ENCODE peak calls at places on chromosomes 2 and 18, in ten cellular contexts. One of them, this sample, is unnamed.

GRCh38 chr2:119478188-119479065 is 45.9 kb downstream of the SCTR start:
- DNase-seq in left colon: no peak
- DNase-seq in GOT3: no peak
- DNase-seq in adrenal gland: peak; percentile 13
- DNase-seq in sigmoid colon: no peak
- DNase-seq in T-helper 9 cell: no peak
- DNase-seq in D341Med: no peak
- DNase-seq in activated CD8-positive, alpha-beta memory T cell treated with anti-CD3 and anti-CD28 coated beads for 24 hours: peak; percentile 40
- DNase-seq in colonic mucosa: peak; percentile 15
- DNase-seq in fibroblast of pulmonary artery: no peak
- DNase-seq in this sample: peak; percentile 45

GRCh38 chr2:67510745-67511144 is 113.6 kb downstream of the ETAA1 start:
- DNase-seq in sigmoid colon: no peak
- DNase-seq in colonic mucosa: no peak
- DNase-seq in D341Med: no peak
- DNase-seq in activated CD8-positive, alpha-beta memory T cell treated with anti-CD3 and anti-CD28 coated beads for 24 hours: no peak
- DNase-seq in fibroblast of pulmonary artery: peak; percentile 87
- DNase-seq in left colon: no peak
- DNase-seq in T-helper 9 cell: no peak
- DNase-seq in adrenal gland: no peak
- DNase-seq in GOT3: no peak
- DNase-seq in this sample: no peak

GRCh38 chr18:63237911-63238710 is 81.5 kb downstream of the BCL2 start:
- DNase-seq in colonic mucosa: no peak
- DNase-seq in adrenal gland: no peak
- DNase-seq in GOT3: peak; percentile 7
- DNase-seq in left colon: no peak
- DNase-seq in T-helper 9 cell: no peak
- DNase-seq in sigmoid colon: no peak
- DNase-seq in fibroblast of pulmonary artery: peak; percentile 95
- DNase-seq in D341Med: no peak
- DNase-seq in activated CD8-positive, alpha-beta memory T cell treated with anti-CD3 and anti-CD28 coated beads for 24 hours: no peak
- DNase-seq in this sample: no peak

GRCh38 chr2:169393068-169393590 is 30.8 kb upstream of the LRP2 start:
- DNase-seq in activated CD8-positive, alpha-beta memory T cell treated with anti-CD3 and anti-CD28 coated beads for 24 hours: no peak
- DNase-seq in colonic mucosa: no peak
- DNase-seq in left colon: no peak
- DNase-seq in T-helper 9 cell: no peak
- DNase-seq in fibroblast of pulmonary artery: no peak
- DNase-seq in adrenal gland: no peak
- DNase-seq in D341Med: no peak
- DNase-seq in GOT3: no peak
- DNase-seq in sigmoid colon: no peak
- DNase-seq in this sample: no peak

GRCh38 chr2:157596992-157597681 is 31.5 kb downstream of the ACVR1C start:
- DNase-seq in left colon: no peak
- DNase-seq in activated CD8-positive, alpha-beta memory T cell treated with anti-CD3 and anti-CD28 coated beads for 24 hours: peak; percentile 81
- DNase-seq in colonic mucosa: no peak
- DNase-seq in fibroblast of pulmonary artery: peak; percentile 20
- DNase-seq in adrenal gland: peak; percentile 57
- DNase-seq in T-helper 9 cell: peak; percentile 28
- DNase-seq in GOT3: peak; percentile 2
- DNase-seq in D341Med: peak; percentile 78
- DNase-seq in sigmoid colon: peak; percentile 60
- DNase-seq in this sample: no peak

GRCh38 chr2:56680971-56681631 is 497.3 kb downstream of the CCDC85A start:
- DNase-seq in activated CD8-positive, alpha-beta memory T cell treated with anti-CD3 and anti-CD28 coated beads for 24 hours: no peak
- DNase-seq in T-helper 9 cell: no peak
- DNase-seq in D341Med: no peak
- DNase-seq in colonic mucosa: no peak
- DNase-seq in GOT3: no peak
- DNase-seq in left colon: no peak
- DNase-seq in adrenal gland: no peak
- DNase-seq in sigmoid colon: no peak
- DNase-seq in fibroblast of pulmonary artery: peak; percentile 61
- DNase-seq in this sample: no peak

GRCh38 chr18:7452331-7452730 is 114.8 kb upstream of the PTPRM start:
- DNase-seq in T-helper 9 cell: no peak
- DNase-seq in left colon: no peak
- DNase-seq in colonic mucosa: no peak
- DNase-seq in adrenal gland: peak; percentile 55
- DNase-seq in GOT3: no peak
- DNase-seq in fibroblast of pulmonary artery: peak; percentile 37
- DNase-seq in activated CD8-positive, alpha-beta memory T cell treated with anti-CD3 and anti-CD28 coated beads for 24 hours: no peak
- DNase-seq in sigmoid colon: no peak
- DNase-seq in D341Med: peak; percentile 81
- DNase-seq in this sample: no peak

GRCh38 chr2:11984556-11985158 is 238.2 kb downstream of the LPIN1 start:
- DNase-seq in colonic mucosa: no peak
- DNase-seq in GOT3: no peak
- DNase-seq in sigmoid colon: no peak
- DNase-seq in fibroblast of pulmonary artery: no peak
- DNase-seq in left colon: no peak
- DNase-seq in activated CD8-positive, alpha-beta memory T cell treated with anti-CD3 and anti-CD28 coated beads for 24 hours: no peak
- DNase-seq in adrenal gland: no peak
- DNase-seq in T-helper 9 cell: no peak
- DNase-seq in D341Med: no peak
- DNase-seq in this sample: no peak

GRCh38 chr2:25470792-25471191 is 129.1 kb upstream of the DNMT3A start:
- DNase-seq in left colon: no peak
- DNase-seq in T-helper 9 cell: no peak
- DNase-seq in D341Med: no peak
- DNase-seq in activated CD8-positive, alpha-beta memory T cell treated with anti-CD3 and anti-CD28 coated beads for 24 hours: no peak
- DNase-seq in fibroblast of pulmonary artery: no peak
- DNase-seq in GOT3: no peak
- DNase-seq in sigmoid colon: no peak
- DNase-seq in colonic mucosa: no peak
- DNase-seq in adrenal gland: no peak
- DNase-seq in this sample: no peak

GRCh38 chr2:7612969-7613368 is 695.8 kb downstream of the RNF144A start:
- DNase-seq in D341Med: no peak
- DNase-seq in GOT3: no peak
- DNase-seq in fibroblast of pulmonary artery: peak; percentile 27
- DNase-seq in T-helper 9 cell: no peak
- DNase-seq in adrenal gland: no peak
- DNase-seq in activated CD8-positive, alpha-beta memory T cell treated with anti-CD3 and anti-CD28 coated beads for 24 hours: no peak
- DNase-seq in left colon: no peak
- DNase-seq in colonic mucosa: no peak
- DNase-seq in sigmoid colon: no peak
- DNase-seq in this sample: no peak

GRCh38 chr2:234446404-234447076 is 50.3 kb downstream of the ARL4C start:
- DNase-seq in GOT3: no peak
- DNase-seq in sigmoid colon: peak; percentile 83
- DNase-seq in colonic mucosa: peak; percentile 49
- DNase-seq in left colon: peak; percentile 74
- DNase-seq in fibroblast of pulmonary artery: no peak
- DNase-seq in adrenal gland: peak; percentile 84
- DNase-seq in D341Med: no peak
- DNase-seq in activated CD8-positive, alpha-beta memory T cell treated with anti-CD3 and anti-CD28 coated beads for 24 hours: peak; percentile 87
- DNase-seq in T-helper 9 cell: peak; percentile 66
- DNase-seq in this sample: no peak

GRCh38 chr2:19881866-19882265 is 19.9 kb downstream of the TTC32 start:
- DNase-seq in fibroblast of pulmonary artery: no peak
- DNase-seq in adrenal gland: peak; percentile 14
- DNase-seq in sigmoid colon: peak; percentile 35
- DNase-seq in activated CD8-positive, alpha-beta memory T cell treated with anti-CD3 and anti-CD28 coated beads for 24 hours: peak; percentile 26
- DNase-seq in T-helper 9 cell: no peak
- DNase-seq in colonic mucosa: no peak
- DNase-seq in left colon: no peak
- DNase-seq in GOT3: no peak
- DNase-seq in D341Med: no peak
- DNase-seq in this sample: no peak

GRCh38 chr2:128714861-128715312 is 396.2 kb upstream of the HS6ST1 start:
- DNase-seq in activated CD8-positive, alpha-beta memory T cell treated with anti-CD3 and anti-CD28 coated beads for 24 hours: no peak
- DNase-seq in T-helper 9 cell: no peak
- DNase-seq in adrenal gland: peak; percentile 25
- DNase-seq in D341Med: no peak
- DNase-seq in GOT3: no peak
- DNase-seq in colonic mucosa: peak; percentile 12
- DNase-seq in sigmoid colon: no peak
- DNase-seq in left colon: no peak
- DNase-seq in fibroblast of pulmonary artery: no peak
- DNase-seq in this sample: no peak

GRCh38 chr18:25895518-25895917 is 194.9 kb downstream of the SS18 start:
- DNase-seq in colonic mucosa: no peak
- DNase-seq in D341Med: no peak
- DNase-seq in adrenal gland: no peak
- DNase-seq in sigmoid colon: no peak
- DNase-seq in activated CD8-positive, alpha-beta memory T cell treated with anti-CD3 and anti-CD28 coated beads for 24 hours: no peak
- DNase-seq in left colon: no peak
- DNase-seq in T-helper 9 cell: no peak
- DNase-seq in GOT3: no peak
- DNase-seq in fibroblast of pulmonary artery: no peak
- DNase-seq in this sample: no peak

GRCh38 chr2:16218161-16218560 is 277.8 kb downstream of the MYCN start:
- DNase-seq in D341Med: no peak
- DNase-seq in colonic mucosa: no peak
- DNase-seq in T-helper 9 cell: no peak
- DNase-seq in left colon: no peak
- DNase-seq in activated CD8-positive, alpha-beta memory T cell treated with anti-CD3 and anti-CD28 coated beads for 24 hours: no peak
- DNase-seq in GOT3: no peak
- DNase-seq in sigmoid colon: no peak
- DNase-seq in adrenal gland: no peak
- DNase-seq in fibroblast of pulmonary artery: no peak
- DNase-seq in this sample: no peak

GRCh38 chr2:56266761-56267411 is 83.1 kb downstream of the CCDC85A start:
- DNase-seq in T-helper 9 cell: no peak
- DNase-seq in colonic mucosa: no peak
- DNase-seq in activated CD8-positive, alpha-beta memory T cell treated with anti-CD3 and anti-CD28 coated beads for 24 hours: no peak
- DNase-seq in fibroblast of pulmonary artery: no peak
- DNase-seq in sigmoid colon: no peak
- DNase-seq in adrenal gland: no peak
- DNase-seq in GOT3: no peak
- DNase-seq in left colon: no peak
- DNase-seq in D341Med: no peak
- DNase-seq in this sample: no peak

GRCh38 chr2:208370881-208371633 is 35.5 kb upstream of the PTH2R start:
- DNase-seq in fibroblast of pulmonary artery: peak; percentile 28
- DNase-seq in sigmoid colon: no peak
- DNase-seq in colonic mucosa: no peak
- DNase-seq in adrenal gland: no peak
- DNase-seq in T-helper 9 cell: no peak
- DNase-seq in left colon: no peak
- DNase-seq in activated CD8-positive, alpha-beta memory T cell treated with anti-CD3 and anti-CD28 coated beads for 24 hours: no peak
- DNase-seq in GOT3: no peak
- DNase-seq in D341Med: no peak
- DNase-seq in this sample: no peak